ENCODE peak calls at places on chromosomes 12 and 14, in four cellular contexts. R is transverse colon, I is mesendoderm, X is mammary epithelial cell. B is an unnamed sample. For H3K4me1, the result is how much of the 10 kb centered on the place peaks cover.

GRCh38 chr12:42468341-42468821 is 121.2 kb downstream of the PRICKLE1 start:
- DNase-seq in R (peak), I (no peak), X (no peak), B (no peak)

GRCh38 chr14:41548666-41549065 is 58.0 kb upstream of the LRFN5 start:
- DNase-seq in R (no peak), I (no peak), X (no peak), B (no peak)

GRCh38 chr12:23472329-23472971 is 477.0 kb downstream of the SOX5 start:
- DNase-seq in R (no peak), I (peak), X (peak), B (no peak)

GRCh38 chr12:111546758-111547383 is 52.2 kb downstream of the ATXN2 start:
- DNase-seq in R (no peak), I (no peak), X (peak), B (no peak)

GRCh38 chr14:70753518-70753953 is 55.8 kb downstream of the MAP3K9 start:
- DNase-seq in R (no peak), I (peak), X (no peak), B (no peak)

GRCh38 chr14:75979071-75979571 is 2.7 kb downstream of the TGFB3 start:
- DNase-seq in R (peak), I (peak), X (no peak), B (peak)

GRCh38 chr12:107610030-107610859 is 75.4 kb upstream of the PWP1 start:
- DNase-seq in R (no peak), I (peak), X (no peak), B (no peak)

GRCh38 chr14:70655110-70655826 is 13.6 kb downstream of the TTC9 start:
- DNase-seq in R (peak), I (peak), X (no peak), B (no peak)

GRCh38 chr12:110548678-110549077 is 34.4 kb downstream of the PPTC7 start:
- DNase-seq in R (no peak), I (no peak), X (no peak), B (no peak)

GRCh38 chr12:123363743-123364531 is 710 bp downstream of the SBNO1 start:
- DNase-seq in R (peak), I (peak), X (peak), B (no peak)

GRCh38 chr14:63891148-63891964 is 38.6 kb downstream of the SYNE2 start:
- DNase-seq in R (no peak), I (peak), X (no peak), B (no peak)

GRCh38 chr14:56207626-56208297 is 89.6 kb downstream of the PELI2 start:
- DNase-seq in R (peak), I (no peak), X (no peak), B (no peak)

GRCh38 chr12:91202390-91202789 is 19.8 kb upstream of the DCN start:
- DNase-seq in R (no peak), I (no peak), X (peak), B (no peak)

GRCh38 chr12:105995986-105996385 is 142.8 kb downstream of the NUAK1 start:
- DNase-seq in R (no peak), I (no peak), X (no peak), B (no peak)

GRCh38 chr12:106301611-106302321 is 767 bp upstream of the TCP11L2 start:
- DNase-seq in R (peak), I (peak), X (peak), B (peak)

GRCh38 chr12:1811281-1811947 is 9.0 kb upstream of the LRTM2 start:
- DNase-seq in R (no peak), I (no peak), X (no peak), B (no peak)

GRCh38 chr14:48035836-48036235 is 360.4 kb upstream of the MDGA2 start:
- DNase-seq in R (no peak), I (peak), X (no peak), B (no peak)

GRCh38 chr12:43362910-43363694 is 188.9 kb downstream of the ADAMTS20 start:
- DNase-seq in R (no peak), I (peak), X (peak), B (no peak)

GRCh38 chr14:20412876-20413784 is at the start of gene TEP1:
- DNase-seq in R (peak), I (peak), X (peak), B (peak)

GRCh38 chr12:55829967-55830600 is 697 bp upstream of the DNAJC14 start:
- DNase-seq in R (peak), I (peak), X (no peak), B (peak)

GRCh38 chr12:47210776-47211175 is 131.0 kb upstream of the AMIGO2 start:
- DNase-seq in R (no peak), I (no peak), X (no peak), B (no peak)

GRCh38 chr14:53047302-53047701 is 96.5 kb upstream of the FERMT2 start:
- DNase-seq in R (no peak), I (no peak), X (no peak), B (no peak)

GRCh38 chr14:77000340-77001235 is 27.9 kb downstream of the IRF2BPL start:
- DNase-seq in R (no peak), I (no peak), X (no peak), B (peak)

GRCh38 chr12:130398089-130398848 is 60.6 kb downstream of the PIWIL1 start:
- DNase-seq in R (no peak), I (no peak), X (no peak), B (no peak)

GRCh38 chr12:49342914-49343731 is 3.6 kb upstream of the DNAJC22 start:
- DNase-seq in R (no peak), I (peak), X (no peak), B (no peak)

GRCh38 chr14:69610859-69611263 is 535 bp upstream of the SUSD6 start:
- DNase-seq in R (no peak), I (peak), X (no peak), B (no peak)

GRCh38 chr14:32588448-32589320 is 259.6 kb downstream of the AKAP6 start:
- DNase-seq in R (no peak), I (peak), X (peak), B (no peak)

GRCh38 chr12:117087808-117088207 is 11.4 kb downstream of the TESC start:
- DNase-seq in R (no peak), I (no peak), X (no peak), B (no peak)

GRCh38 chr12:131043401-131043871 is 89.7 kb downstream of the ADGRD1 start:
- DNase-seq in R (no peak), I (no peak), X (no peak), B (no peak)

GRCh38 chr12:53254816-53255545 is 13.1 kb upstream of the ESPL1 start:
- DNase-seq in R (no peak), I (no peak), X (no peak), B (no peak)
- H3K4me1 ChIP-seq in R (under half), I (under half), X (under half), B (under half)

GRCh38 chr12:54368016-54368708 is 3.9 kb upstream of the GPR84 start:
- DNase-seq in R (no peak), I (no peak), X (no peak), B (no peak)
- H3K4me1 ChIP-seq in R (under half), I (under half), X (under half), B (under half)

GRCh38 chr12:128806573-128806972 is 17.2 kb downstream of the SLC15A4 start:
- DNase-seq in R (no peak), I (no peak), X (no peak), B (no peak)
- H3K4me1 ChIP-seq in R (under half), I (under half), X (under half), B (under half)

GRCh38 chr14:61474671-61475070 is 153.3 kb downstream of the PRKCH start:
- DNase-seq in R (no peak), I (no peak), X (no peak), B (no peak)

GRCh38 chr14:61474021-61474420 is 152.6 kb downstream of the PRKCH start:
- DNase-seq in R (no peak), I (no peak), X (no peak), B (no peak)

GRCh38 chr14:61476737-61477410 is 155.5 kb downstream of the PRKCH start:
- DNase-seq in R (peak), I (no peak), X (peak), B (peak)

GRCh38 chr14:61476105-61476736 is 154.8 kb downstream of the PRKCH start:
- DNase-seq in R (no peak), I (no peak), X (no peak), B (no peak)

DNA sequence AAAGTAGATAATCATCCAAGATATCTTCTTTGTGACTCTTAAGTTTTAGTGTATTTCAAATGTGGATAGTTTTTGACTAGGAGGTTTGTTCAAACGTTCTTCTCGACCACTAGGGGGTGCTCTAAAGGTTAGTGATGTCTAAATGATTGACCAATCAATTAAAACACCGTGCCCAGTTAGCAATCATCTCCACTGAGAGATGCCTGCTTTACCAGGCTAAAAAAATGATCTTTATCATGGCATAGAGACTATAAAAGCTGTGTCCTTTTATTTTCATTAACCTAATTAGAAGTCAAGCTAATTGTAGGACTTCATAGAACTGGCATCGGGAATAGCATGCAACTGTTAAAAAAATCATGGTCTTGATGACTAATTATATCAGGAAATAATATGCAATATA is 153.9 kb downstream of the PRKCH start:
- DNase-seq in R (no peak), I (peak), X (peak), B (no peak)
- H3K4me1 ChIP-seq in R (half or more), I (under half), X (half or more), B (half or more)

GRCh38 chr12:57998251-57998650 is 56.9 kb downstream of the ATP23 start:
- DNase-seq in R (no peak), I (no peak), X (no peak), B (no peak)

GRCh38 chr12:58000499-58000898 is 59.1 kb downstream of the ATP23 start:
- DNase-seq in R (no peak), I (no peak), X (no peak), B (no peak)

GRCh38 chr12:57993030-57993429 is 51.7 kb downstream of the ATP23 start:
- DNase-seq in R (no peak), I (no peak), X (no peak), B (no peak)

GRCh38 chr12:57993834-57994233 is 52.5 kb downstream of the ATP23 start:
- DNase-seq in R (no peak), I (no peak), X (peak), B (no peak)

GRCh38 chr12:57996520-57996919 is 55.2 kb downstream of the ATP23 start:
- DNase-seq in R (no peak), I (no peak), X (no peak), B (no peak)
- H3K4me1 ChIP-seq in R (under half), I (under half), X (under half), B (under half)

DNA sequence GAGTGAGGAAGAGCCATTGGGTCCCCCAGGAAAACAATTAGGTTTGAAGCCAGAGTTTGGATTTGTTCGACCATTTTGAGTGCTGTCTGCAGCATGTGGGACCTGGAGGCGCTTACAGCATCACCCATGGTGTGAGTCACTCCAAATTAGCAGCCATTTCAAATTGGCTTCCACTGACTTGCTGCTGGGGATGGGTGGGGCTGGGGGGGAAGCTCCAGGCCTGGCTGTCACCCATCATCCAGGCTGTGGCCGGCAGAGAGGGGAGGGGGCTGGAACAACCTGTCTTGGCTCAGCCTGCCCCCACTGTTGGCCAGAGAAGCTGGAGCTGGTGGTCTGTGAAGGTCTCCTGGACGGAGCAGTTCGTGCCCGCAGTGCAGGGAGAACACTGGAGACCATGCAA is 11.1 kb downstream of the TSPAN9 start:
- DNase-seq in R (no peak), I (no peak), X (no peak), B (no peak)
- H3K4me1 ChIP-seq in R (under half), I (under half), X (under half), B (under half)

DNA sequence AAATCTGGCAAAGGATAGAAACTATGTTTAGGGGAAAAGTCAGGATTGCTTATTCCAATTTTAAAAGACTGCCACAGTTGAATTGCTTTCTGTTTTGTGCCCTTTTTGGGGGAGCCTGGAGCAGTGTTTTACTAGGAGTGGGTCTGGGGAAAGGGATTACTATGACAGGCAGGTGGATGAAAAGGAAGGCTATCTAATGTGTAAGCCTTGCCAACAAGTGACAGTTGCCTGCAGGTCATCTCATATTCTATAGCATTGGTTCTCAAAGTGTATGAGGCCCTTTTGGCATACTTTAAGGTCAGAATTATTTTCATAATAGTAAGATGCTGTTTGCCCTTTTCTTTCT is 4.1 kb downstream of the EID3 start:
- DNase-seq in R (no peak), I (no peak), X (no peak), B (no peak)
- H3K4me1 ChIP-seq in R (under half), I (under half), X (under half), B (under half)

GRCh38 chr12:64625243-64626077 is 15.2 kb downstream of the RASSF3 start:
- DNase-seq in R (peak), I (peak), X (peak), B (peak)

GRCh38 chr12:64618953-64619590 is 8.8 kb downstream of the RASSF3 start:
- DNase-seq in R (no peak), I (no peak), X (peak), B (no peak)

GRCh38 chr12:64624035-64624434 is 13.7 kb downstream of the RASSF3 start:
- DNase-seq in R (no peak), I (no peak), X (no peak), B (no peak)

GRCh38 chr12:64616221-64616620 is 5.9 kb downstream of the RASSF3 start:
- DNase-seq in R (no peak), I (no peak), X (no peak), B (no peak)

DNA sequence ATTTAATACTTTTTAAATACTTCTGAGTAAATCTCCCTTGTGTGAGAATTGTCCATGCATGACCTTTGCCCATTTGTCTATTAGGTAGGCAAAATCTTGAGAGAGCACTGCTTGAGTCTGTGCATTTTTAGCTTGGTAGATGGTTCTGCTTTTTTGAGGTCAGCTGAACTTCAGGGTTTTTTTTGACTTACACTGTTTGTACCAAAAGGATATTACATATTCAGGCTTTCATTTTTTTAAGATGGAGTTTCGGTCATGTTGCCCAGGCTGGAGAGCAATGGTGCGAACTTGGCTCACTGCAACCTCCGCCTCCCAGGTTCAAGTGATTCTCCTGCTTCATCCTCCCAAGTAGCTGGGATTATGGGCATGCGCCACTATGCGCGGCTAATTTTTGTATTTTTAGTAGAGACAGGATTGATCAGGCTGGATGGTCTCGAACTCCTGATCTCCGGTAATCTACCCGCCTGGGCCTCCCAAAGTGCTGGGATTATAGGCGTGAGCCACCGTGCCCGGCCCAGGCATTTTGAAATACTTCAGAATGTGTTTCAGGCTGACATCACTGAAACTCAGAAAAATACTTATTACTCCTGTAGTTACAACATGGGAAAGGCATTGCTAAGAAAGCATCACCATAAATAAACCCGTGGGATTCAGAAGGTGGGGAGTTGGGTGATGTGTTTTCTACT is 11.1 kb downstream of the RASSF3 start:
- DNase-seq in R (no peak), I (no peak), X (peak), B (no peak)
- H3K4me1 ChIP-seq in R (half or more), I (under half), X (under half), B (half or more)

GRCh38 chr14:24436355-24437019 is 6.1 kb downstream of the SDR39U1 start:
- DNase-seq in R (no peak), I (peak), X (peak), B (no peak)
- H3K4me1 ChIP-seq in R (half or more), I (under half), X (under half), B (under half)